ENCODE peak calls at places on chromosomes 3 and 15, in six cellular contexts. I is mucosa of gallbladder; U is T-helper 9 cell; M is activated CD4-positive, alpha-beta T cell treated with anti-CD3 and anti-CD28 coated beads, Interleukin-2, amount 50 U/mL, for 1 hour; N is iris pigment epithelial cell; J is KBM-7. A is an unnamed sample.

GRCh38 chr3:167840247-167840646 is 104.7 kb downstream of the SERPINI1 start:
- DNase-seq in I (no peak), U (no peak), M (no peak), N (no peak), J (no peak), A (no peak)

GRCh38 chr3:71063768-71064287 is 519.7 kb downstream of the FOXP1 start:
- DNase-seq in I (peak; percentile 32), U (peak; percentile 20), M (peak; percentile 39), N (peak; percentile 60), J (peak; percentile 51), A (peak; percentile 72)

GRCh38 chr3:177294221-177294620 is 96.9 kb upstream of the TBL1XR1 start:
- DNase-seq in I (peak; percentile 53), U (no peak), M (no peak), N (peak; percentile 71), J (no peak), A (peak; percentile 39)

GRCh38 chr3:12227833-12228232 is 61.0 kb upstream of the PPARG start:
- DNase-seq in I (no peak), U (no peak), M (no peak), N (peak; percentile 89), J (no peak), A (peak; percentile 31)

GRCh38 chr3:148146947-148147346 is 550.8 kb upstream of the AGTR1 start:
- DNase-seq in I (no peak), U (no peak), M (no peak), N (peak; percentile 91), J (no peak), A (peak; percentile 55)

GRCh38 chr3:196994056-196994455 is 25.4 kb upstream of the PIGZ start:
- DNase-seq in I (no peak), U (no peak), M (no peak), N (no peak), J (no peak), A (no peak)

GRCh38 chr3:29693863-29694262 is 413.0 kb downstream of the RBMS3 start:
- DNase-seq in I (no peak), U (no peak), M (no peak), N (peak; percentile 98), J (no peak), A (peak; percentile 77)

GRCh38 chr3:196995646-196996355 is 27.2 kb upstream of the PIGZ start:
- DNase-seq in I (no peak), U (no peak), M (no peak), N (no peak), J (no peak), A (no peak)

GRCh38 chr15:101020451-101020850 is 101.3 kb downstream of the LRRK1 start:
- DNase-seq in I (peak; percentile 5), U (no peak), M (no peak), N (no peak), J (no peak), A (no peak)

GRCh38 chr15:34217587-34218225 is 7.1 kb upstream of the EMC4 start:
- DNase-seq in I (no peak), U (no peak), M (no peak), N (peak; percentile 19), J (no peak), A (no peak)

GRCh38 chr15:95591886-95592285 is 738.6 kb upstream of the NR2F2 start:
- DNase-seq in I (no peak), U (no peak), M (no peak), N (no peak), J (no peak), A (no peak)

GRCh38 chr3:56839784-56840724 is 38.3 kb upstream of the ARHGEF3 start:
- DNase-seq in I (no peak), U (no peak), M (no peak), N (peak; percentile 87), J (no peak), A (no peak)

GRCh38 chr3:66948853-66949252 is 49.3 kb upstream of the KBTBD8 start:
- DNase-seq in I (no peak), U (no peak), M (no peak), N (no peak), J (no peak), A (no peak)

GRCh38 chr3:169759256-169759655 is 5.6 kb downstream of the TERC start:
- DNase-seq in I (no peak), U (no peak), M (no peak), N (peak; percentile 84), J (peak; percentile 54), A (no peak)

GRCh38 chr3:2156244-2156847 is 57.7 kb downstream of the CNTN4 start:
- DNase-seq in I (no peak), U (no peak), M (no peak), N (no peak), J (peak; percentile 23), A (peak; percentile 19)

GRCh38 chr15:79032656-79033055 is 57.9 kb downstream of the RASGRF1 start:
- DNase-seq in I (no peak), U (no peak), M (no peak), N (no peak), J (peak; percentile 36), A (no peak)

GRCh38 chr3:53941945-53942344 is 50.3 kb upstream of the SELENOK start:
- DNase-seq in I (no peak), U (no peak), M (no peak), N (no peak), J (no peak), A (no peak)

GRCh38 chr15:76614725-76615124 is 278.2 kb downstream of the ISL2 start:
- DNase-seq in I (no peak), U (no peak), M (no peak), N (no peak), J (no peak), A (no peak)

GRCh38 chr15:26690778-26691177 is 82.1 kb downstream of the GABRB3 start:
- DNase-seq in I (no peak), U (no peak), M (no peak), N (no peak), J (no peak), A (no peak)

GRCh38 chr3:143344516-143345165 is 225.1 kb downstream of the CHST2 start:
- DNase-seq in I (no peak), U (no peak), M (no peak), N (no peak), J (no peak), A (no peak)

GRCh38 chr15:64502537-64502936 is 42.2 kb downstream of the ZNF609 start:
- DNase-seq in I (no peak), U (no peak), M (no peak), N (peak; percentile 50), J (peak; percentile 59), A (no peak)

GRCh38 chr3:142857056-142857455 is 31.8 kb downstream of the PCOLCE2 start:
- DNase-seq in I (peak; percentile 72), U (no peak), M (no peak), N (peak; percentile 4), J (peak; percentile 8), A (peak; percentile 15)

GRCh38 chr3:108099679-108100428 is 9.0 kb upstream of the CD47 start:
- DNase-seq in I (no peak), U (no peak), M (no peak), N (no peak), J (peak; percentile 97), A (peak; percentile 79)

GRCh38 chr3:98945006-98945626 is 43.6 kb upstream of the DCBLD2 start:
- DNase-seq in I (no peak), U (no peak), M (no peak), N (peak; percentile 46), J (no peak), A (no peak)

GRCh38 chr3:9392041-9392440 is 5.4 kb upstream of the SETD5 start:
- DNase-seq in I (no peak), U (no peak), M (no peak), N (no peak), J (no peak), A (no peak)

GRCh38 chr3:62546266-62546665 is 172.9 kb upstream of the FEZF2 start:
- DNase-seq in I (no peak), U (no peak), M (no peak), N (no peak), J (no peak), A (no peak)

GRCh38 chr3:183692436-183692835 is 5.2 kb upstream of the YEATS2 start:
- DNase-seq in I (no peak), U (no peak), M (no peak), N (no peak), J (no peak), A (no peak)

GRCh38 chr15:69780374-69780773 is 317.3 kb downstream of the TLE3 start:
- DNase-seq in I (no peak), U (no peak), M (no peak), N (no peak), J (no peak), A (no peak)

A was measured in thyroid gland.